ENCODE peak calls at places on chromosomes 4 and X, in seven cellular contexts. P is left colon, U is neural crest cell, V is psoas muscle, F is left cardiac atrium, N is RKO, G is upper lobe of right lung. E is an unnamed sample.

GRCh38 chr4:109916003-109916399 is 3.3 kb downstream of the EGF start:
- DNase-seq in P (no peak), V (no peak), U (no peak), F (no peak), N (no peak), G (no peak), E (no peak)

GRCh38 chr4:122151982-122152698 is at the start of gene BLTP1:
- DNase-seq in V (peak), P (peak), F (peak), G (peak), U (peak), N (peak), E (peak)

GRCh38 chr4:147683717-147684700 is at the start of gene PRMT9:
- DNase-seq in V (peak), F (peak), G (peak), N (peak), U (peak), P (peak), E (peak)

GRCh38 chrX:135931644-135932487 is 38.4 kb downstream of the SAGE1 start:
- DNase-seq in N (peak), P (no peak), U (peak), V (peak), G (no peak), F (peak), E (no peak)

GRCh38 chr4:48296330-48296729 is 26.7 kb upstream of the TEC start:
- DNase-seq in G (no peak), U (no peak), F (no peak), P (no peak), N (no peak), V (no peak), E (no peak)

GRCh38 chr4:159077702-159078495 is 25.0 kb upstream of the RAPGEF2 start:
- DNase-seq in V (no peak), N (no peak), G (no peak), U (no peak), P (no peak), F (no peak), E (no peak)

GRCh38 chr4:154911097-154911496 is 130.0 kb downstream of the RBM46 start:
- DNase-seq in P (no peak), U (no peak), F (no peak), N (peak), V (no peak), G (no peak), E (no peak)

GRCh38 chr4:7653510-7654414 is 219.0 kb upstream of the PSAPL1 start:
- DNase-seq in P (no peak), N (no peak), F (no peak), G (no peak), U (no peak), V (peak), E (no peak)

GRCh38 chr4:141905751-141906150 is 269.4 kb downstream of the IL15 start:
- DNase-seq in V (no peak), P (no peak), N (no peak), G (no peak), F (no peak), U (no peak), E (peak)

GRCh38 chr4:123546123-123546654 is 149.6 kb downstream of the SPRY1 start:
- DNase-seq in F (no peak), N (no peak), G (no peak), U (no peak), V (no peak), P (no peak), E (no peak)

GRCh38 chr4:169117591-169118081 is 107.6 kb upstream of the CBR4 start:
- DNase-seq in V (no peak), U (no peak), N (no peak), P (no peak), G (no peak), F (no peak), E (no peak)

GRCh38 chr4:185839204-185839712 is 27.3 kb upstream of the SORBS2 start:
- DNase-seq in P (peak), V (peak), G (no peak), U (peak), F (peak), N (peak), E (peak)

GRCh38 chrX:39946822-39947221 is 150.9 kb downstream of the BCOR start:
- DNase-seq in G (peak), U (no peak), N (peak), V (no peak), P (no peak), F (no peak), E (peak)

GRCh38 chr4:102453827-102454226 is 47.3 kb upstream of the NFKB1 start:
- DNase-seq in N (no peak), U (no peak), P (no peak), F (no peak), V (no peak), G (no peak), E (no peak)

GRCh38 chrX:108601276-108601675 is 135.1 kb downstream of the IRS4 start:
- DNase-seq in U (no peak), P (no peak), N (no peak), F (no peak), V (no peak), G (no peak), E (no peak)

GRCh38 chrX:130916636-130917422 is 13.8 kb upstream of the ENOX2 start:
- DNase-seq in P (peak), G (no peak), N (peak), V (peak), F (peak), U (peak), E (peak)

GRCh38 chr4:186936496-186937375 is 213.1 kb upstream of the FAT1 start:
- DNase-seq in P (no peak), V (no peak), F (no peak), G (no peak), U (no peak), N (peak), E (peak)

GRCh38 chr4:104475652-104476051 is 19.0 kb downstream of the CXXC4 start:
- DNase-seq in G (no peak), N (no peak), V (no peak), F (no peak), U (no peak), P (no peak), E (no peak)

GRCh38 chrX:32741910-32742309 is 469.4 kb downstream of the DMD start:
- DNase-seq in F (no peak), V (no peak), U (no peak), P (no peak), G (no peak), N (no peak), E (no peak)

GRCh38 chr4:40288547-40288946 is 46.6 kb upstream of the CHRNA9 start:
- DNase-seq in F (no peak), N (no peak), U (no peak), G (no peak), V (no peak), P (no peak), E (no peak)

GRCh38 chr4:153345011-153345981 is 808 bp downstream of the MND1 start:
- DNase-seq in N (peak), F (peak), V (peak), U (peak), P (no peak), G (peak), E (peak)

E was measured in RCC 7860.